ENCODE peak calls at places on chromosomes 2 and 18, in four cellular contexts. One of them, this sample, is unnamed.

GRCh38 chr18:74147491-74147778 is 199 bp downstream of the FBXO15 start:
- DNase-seq in stomach: no peak
- DNase-seq in hepatocyte: no peak
- DNase-seq in ovary: no peak
- DNase-seq in this sample: no peak

GRCh38 chr2:46849741-46850474 is 65.7 kb downstream of the MCFD2 start:
- DNase-seq in stomach: peak
- DNase-seq in hepatocyte: peak
- DNase-seq in ovary: peak
- DNase-seq in this sample: no peak

GRCh38 chr18:48590678-48591077 is 51.8 kb downstream of the CTIF start:
- DNase-seq in stomach: no peak
- DNase-seq in hepatocyte: no peak
- DNase-seq in ovary: no peak
- DNase-seq in this sample: no peak

GRCh38 chr2:200302940-200303727 is 3.4 kb upstream of the SPATS2L start:
- DNase-seq in stomach: no peak
- DNase-seq in hepatocyte: peak
- DNase-seq in ovary: no peak
- DNase-seq in this sample: no peak

GRCh38 chr18:36043153-36043552 is 24.2 kb downstream of the RPRD1A start:
- DNase-seq in stomach: no peak
- DNase-seq in hepatocyte: no peak
- DNase-seq in ovary: no peak
- DNase-seq in this sample: no peak

GRCh38 chr2:74131901-74132300 is 15.8 kb downstream of the BOLA3 start:
- DNase-seq in stomach: no peak
- DNase-seq in hepatocyte: no peak
- DNase-seq in ovary: no peak
- DNase-seq in this sample: no peak

GRCh38 chr2:69062307-69062706 is 49.3 kb downstream of the ANTXR1 start:
- DNase-seq in stomach: peak
- DNase-seq in hepatocyte: no peak
- DNase-seq in ovary: no peak
- DNase-seq in this sample: no peak

GRCh38 chr2:16198166-16198912 is 258.0 kb downstream of the MYCN start:
- DNase-seq in stomach: no peak
- DNase-seq in hepatocyte: no peak
- DNase-seq in ovary: no peak
- DNase-seq in this sample: no peak

GRCh38 chr2:11967946-11968465 is 221.6 kb downstream of the LPIN1 start:
- DNase-seq in stomach: no peak
- DNase-seq in hepatocyte: peak
- DNase-seq in ovary: no peak
- DNase-seq in this sample: no peak

GRCh38 chr2:188158337-188159100 is 133.2 kb upstream of the GULP1 start:
- DNase-seq in stomach: no peak
- DNase-seq in hepatocyte: no peak
- DNase-seq in ovary: no peak
- DNase-seq in this sample: no peak

GRCh38 chr2:70202236-70202806 is 11.5 kb upstream of the C2orf42 start:
- DNase-seq in stomach: no peak
- DNase-seq in hepatocyte: no peak
- DNase-seq in ovary: no peak
- DNase-seq in this sample: no peak

GRCh38 chr2:83071914-83072313 is 1387.2 kb downstream of the SUCLG1 start:
- DNase-seq in stomach: no peak
- DNase-seq in hepatocyte: no peak
- DNase-seq in ovary: no peak
- DNase-seq in this sample: no peak

GRCh38 chr2:173058673-173059072 is 17.0 kb upstream of the MAP3K20 start:
- DNase-seq in stomach: no peak
- DNase-seq in hepatocyte: no peak
- DNase-seq in ovary: no peak
- DNase-seq in this sample: no peak

GRCh38 chr2:1047485-1047884 is 96.8 kb downstream of the SNTG2 start:
- DNase-seq in stomach: no peak
- DNase-seq in hepatocyte: no peak
- DNase-seq in ovary: no peak
- DNase-seq in this sample: no peak

GRCh38 chr2:218367415-218368149 is 10.9 kb downstream of the CATIP start:
- DNase-seq in stomach: peak
- DNase-seq in hepatocyte: peak
- DNase-seq in ovary: peak
- DNase-seq in this sample: peak

GRCh38 chr2:241703128-241703604 is 1.3 kb downstream of the ING5 start:
- DNase-seq in stomach: peak
- DNase-seq in hepatocyte: no peak
- DNase-seq in ovary: no peak
- DNase-seq in this sample: no peak

GRCh38 chr2:161141033-161141432 is 19.2 kb upstream of the TANK start:
- DNase-seq in stomach: no peak
- DNase-seq in hepatocyte: no peak
- DNase-seq in ovary: no peak
- DNase-seq in this sample: no peak

GRCh38 chr2:191171291-191171690 is 20.5 kb upstream of the STAT4 start:
- DNase-seq in stomach: no peak
- DNase-seq in hepatocyte: no peak
- DNase-seq in ovary: no peak
- DNase-seq in this sample: no peak
- H3K27ac ChIP-seq in stomach: no peak
- H3K27ac ChIP-seq in hepatocyte: peak
- H3K27ac ChIP-seq in ovary: no peak
- H3K27ac ChIP-seq in this sample: no peak

GRCh38 chr2:95050385-95051300 is 25.1 kb downstream of the MAL start:
- DNase-seq in stomach: no peak
- DNase-seq in hepatocyte: no peak
- DNase-seq in ovary: no peak
- DNase-seq in this sample: no peak

GRCh38 chr2:95049088-95049955 is 23.8 kb downstream of the MAL start:
- DNase-seq in stomach: no peak
- DNase-seq in hepatocyte: no peak
- DNase-seq in ovary: no peak
- DNase-seq in this sample: no peak

GRCh38 chr2:95047629-95048510 is 22.4 kb downstream of the MAL start:
- DNase-seq in stomach: peak
- DNase-seq in hepatocyte: no peak
- DNase-seq in ovary: no peak
- DNase-seq in this sample: no peak

GRCh38 chr2:95051636-95052035 is 26.1 kb downstream of the MAL start:
- DNase-seq in stomach: no peak
- DNase-seq in hepatocyte: no peak
- DNase-seq in ovary: no peak
- DNase-seq in this sample: no peak

GRCh38 chr2:95049961-95050360 is 24.5 kb downstream of the MAL start:
- DNase-seq in stomach: no peak
- DNase-seq in hepatocyte: no peak
- DNase-seq in ovary: no peak
- DNase-seq in this sample: no peak
- H3K27ac ChIP-seq in stomach: no peak
- H3K27ac ChIP-seq in hepatocyte: no peak
- H3K27ac ChIP-seq in ovary: no peak
- H3K27ac ChIP-seq in this sample: no peak

GRCh38 chr2:142868281-142868762 is 9.1 kb upstream of the KYNU start:
- DNase-seq in stomach: peak
- DNase-seq in hepatocyte: no peak
- DNase-seq in ovary: peak
- DNase-seq in this sample: peak
- H3K27ac ChIP-seq in stomach: peak
- H3K27ac ChIP-seq in hepatocyte: peak
- H3K27ac ChIP-seq in ovary: no peak
- H3K27ac ChIP-seq in this sample: peak

GRCh38 chr2:23404426-23404825 is 19.4 kb downstream of the KLHL29 start:
- DNase-seq in stomach: no peak
- DNase-seq in hepatocyte: peak
- DNase-seq in ovary: peak
- DNase-seq in this sample: peak
- H3K27ac ChIP-seq in stomach: peak
- H3K27ac ChIP-seq in hepatocyte: peak
- H3K27ac ChIP-seq in ovary: no peak
- H3K27ac ChIP-seq in this sample: no peak

DNA sequence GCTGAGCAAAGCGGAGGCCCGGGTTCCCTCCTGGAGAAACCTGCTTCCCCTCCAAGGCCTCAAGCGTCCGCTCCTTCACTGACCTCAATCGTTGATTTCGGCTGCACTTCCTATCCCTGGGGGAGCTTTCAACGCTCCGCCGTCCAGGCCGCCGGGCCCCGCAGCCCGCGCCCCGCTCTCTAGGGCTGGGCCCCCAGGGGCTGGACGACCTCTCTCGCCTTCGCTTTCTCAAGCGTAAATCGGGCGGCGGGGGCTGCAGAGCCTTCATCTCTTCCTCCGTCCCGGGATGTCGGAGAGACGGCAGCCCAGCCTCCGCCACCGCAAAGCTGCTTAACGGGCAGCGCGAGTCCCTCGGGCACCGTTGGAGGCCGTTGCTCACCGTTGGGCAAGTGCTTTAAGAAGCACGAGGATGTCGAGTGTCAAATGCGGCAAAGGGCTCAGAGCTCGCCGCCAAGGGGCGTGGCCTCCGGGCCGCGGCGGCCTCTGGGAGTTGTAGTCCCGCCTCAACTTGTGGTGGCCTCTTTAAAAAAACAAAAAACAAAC is 8.5 kb downstream of the HES6 start:
- DNase-seq in stomach: peak
- DNase-seq in hepatocyte: peak
- DNase-seq in ovary: peak
- DNase-seq in this sample: peak
- H3K27ac ChIP-seq in stomach: peak
- H3K27ac ChIP-seq in hepatocyte: no peak
- H3K27ac ChIP-seq in ovary: no peak
- H3K27ac ChIP-seq in this sample: no peak

DNA sequence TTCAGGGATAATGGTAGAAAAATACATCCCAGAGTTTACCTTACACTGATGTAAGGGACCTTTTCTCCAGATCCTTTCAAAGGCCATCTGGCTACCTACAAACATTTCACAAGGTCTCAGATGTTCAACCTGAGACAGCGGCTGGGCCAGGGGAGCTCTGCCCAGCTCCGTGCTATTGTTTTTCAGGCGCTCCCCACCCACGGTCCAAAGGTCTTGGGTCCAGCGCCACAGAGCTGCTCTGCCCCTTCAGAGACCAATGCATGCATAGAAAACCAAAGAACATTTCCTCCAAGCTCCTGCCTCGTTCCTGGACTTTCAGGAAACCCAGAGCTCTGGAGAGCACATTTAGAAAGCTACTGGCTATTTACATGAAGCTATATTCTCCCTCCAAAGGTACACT is 40.3 kb downstream of the COPS8 start:
- DNase-seq in stomach: peak
- DNase-seq in hepatocyte: peak
- DNase-seq in ovary: no peak
- DNase-seq in this sample: no peak
- H3K27ac ChIP-seq in stomach: peak
- H3K27ac ChIP-seq in hepatocyte: peak
- H3K27ac ChIP-seq in ovary: peak
- H3K27ac ChIP-seq in this sample: peak

GRCh38 chr2:186569906-186570305 is 19.9 kb upstream of the ITGAV start:
- DNase-seq in stomach: no peak
- DNase-seq in hepatocyte: no peak
- DNase-seq in ovary: no peak
- DNase-seq in this sample: no peak
- H3K27ac ChIP-seq in stomach: no peak
- H3K27ac ChIP-seq in hepatocyte: no peak
- H3K27ac ChIP-seq in ovary: no peak
- H3K27ac ChIP-seq in this sample: no peak

GRCh38 chr2:128373346-128374000 is 54.8 kb upstream of the HS6ST1 start:
- DNase-seq in stomach: peak
- DNase-seq in hepatocyte: no peak
- DNase-seq in ovary: no peak
- DNase-seq in this sample: peak
- H3K27ac ChIP-seq in stomach: no peak
- H3K27ac ChIP-seq in hepatocyte: peak
- H3K27ac ChIP-seq in ovary: no peak
- H3K27ac ChIP-seq in this sample: no peak

GRCh38 chr2:72913531-72914225 is 3.6 kb upstream of the EMX1 start:
- DNase-seq in stomach: peak
- DNase-seq in hepatocyte: no peak
- DNase-seq in ovary: no peak
- DNase-seq in this sample: no peak
- H3K27ac ChIP-seq in stomach: no peak
- H3K27ac ChIP-seq in hepatocyte: no peak
- H3K27ac ChIP-seq in ovary: no peak
- H3K27ac ChIP-seq in this sample: no peak

GRCh38 chr18:79983793-79984192 is 4.6 kb downstream of the TXNL4A start:
- DNase-seq in stomach: no peak
- DNase-seq in hepatocyte: no peak
- DNase-seq in ovary: no peak
- DNase-seq in this sample: no peak
- H3K27ac ChIP-seq in stomach: no peak
- H3K27ac ChIP-seq in hepatocyte: no peak
- H3K27ac ChIP-seq in ovary: no peak
- H3K27ac ChIP-seq in this sample: no peak